ENCODE peak calls at places on chromosome 10, in four cellular contexts. A is CD8-positive, alpha-beta T cell; Q is Peyer's patch; K is epithelial cell of esophagus. W is an unnamed sample.

GRCh38 chr10:13349776-13350274 is 1.7 kb upstream of the SEPHS1 start:
- DNase-seq in A (peak; percentile 34), Q (peak; percentile 23), K (peak; percentile 46), W (no peak)

GRCh38 chr10:130254168-130255061 is 118.2 kb downstream of the GLRX3 start:
- DNase-seq in A (no peak), Q (no peak), K (no peak), W (no peak)

GRCh38 chr10:124698560-124699470 is 45.4 kb downstream of the FAM53B start:
- DNase-seq in A (peak; percentile 2), Q (no peak), K (no peak), W (no peak)

GRCh38 chr10:114285961-114286441 is 46.9 kb downstream of the VWA2 start:
- DNase-seq in A (no peak), Q (no peak), K (no peak), W (no peak)

GRCh38 chr10:45379891-45380540 is 6.0 kb downstream of the ALOX5 start:
- DNase-seq in A (no peak), Q (peak; percentile 57), K (no peak), W (no peak)

GRCh38 chr10:1754506-1755177 is 17.3 kb upstream of the ADARB2 start:
- DNase-seq in A (no peak), Q (no peak), K (no peak), W (no peak)

GRCh38 chr10:113158183-113158582 is 208.1 kb downstream of the TCF7L2 start:
- DNase-seq in A (no peak), Q (no peak), K (no peak), W (no peak)

GRCh38 chr10:66925896-66926719 is at the start of gene LRRTM3:
- DNase-seq in A (no peak), Q (no peak), K (peak; percentile 69), W (peak; percentile 68)

GRCh38 chr10:67705921-67706320 is 9.9 kb upstream of the CTNNA3 start:
- DNase-seq in A (no peak), Q (no peak), K (no peak), W (no peak)

GRCh38 chr10:129323877-129324276 is 143.2 kb upstream of the MGMT start:
- DNase-seq in A (no peak), Q (no peak), K (no peak), W (peak; percentile 11)

GRCh38 chr10:7408494-7409044 is 2.3 kb downstream of the SFMBT2 start:
- DNase-seq in A (peak; percentile 37), Q (peak; percentile 59), K (no peak), W (no peak)

GRCh38 chr10:98632456-98633150 is 185.9 kb upstream of the HPS1 start:
- DNase-seq in A (no peak), Q (no peak), K (no peak), W (no peak)

GRCh38 chr10:314871-315270 is 179.6 kb downstream of the ZMYND11 start:
- DNase-seq in A (no peak), Q (peak; percentile 50), K (no peak), W (no peak)

GRCh38 chr10:112244197-112244596 is 39.0 kb upstream of the TECTB start:
- DNase-seq in A (no peak), Q (no peak), K (no peak), W (no peak)

GRCh38 chr10:86900955-86901354 is 56.5 kb downstream of the MMRN2 start:
- DNase-seq in A (no peak), Q (no peak), K (no peak), W (peak; percentile 14)

GRCh38 chr10:57202356-57202755 is 841.3 kb upstream of the ZWINT start:
- DNase-seq in A (no peak), Q (no peak), K (no peak), W (no peak)

GRCh38 chr10:31526178-31526577 is 207.2 kb downstream of the ZEB1 start:
- DNase-seq in A (no peak), Q (no peak), K (no peak), W (no peak)

GRCh38 chr10:18594574-18595156 is 56.7 kb downstream of the NSUN6 start:
- DNase-seq in A (no peak), Q (no peak), K (peak; percentile 19), W (no peak)

GRCh38 chr10:6918305-6918704 is 338.2 kb upstream of the PRKCQ start:
- DNase-seq in A (peak; percentile 73), Q (peak; percentile 68), K (peak; percentile 15), W (no peak)

GRCh38 chr10:112536663-112537062 is 89.6 kb downstream of the VTI1A start:
- DNase-seq in A (no peak), Q (no peak), K (no peak), W (no peak)

GRCh38 chr10:96243296-96243695 is 28.1 kb downstream of the BLNK start:
- DNase-seq in A (no peak), Q (no peak), K (no peak), W (no peak)

GRCh38 chr10:31940839-31941653 is 12.4 kb upstream of the ARHGAP12 start:
- DNase-seq in A (no peak), Q (no peak), K (peak; percentile 98), W (peak; percentile 94)

GRCh38 chr10:88147000-88147798 is 283.8 kb downstream of the PTEN start:
- DNase-seq in A (no peak), Q (no peak), K (no peak), W (no peak)

GRCh38 chr10:86992456-86992855 is 24.2 kb downstream of the ADIRF start:
- DNase-seq in A (no peak), Q (no peak), K (no peak), W (no peak)

GRCh38 chr10:94608530-94608929 is 62.9 kb downstream of the HELLS start:
- DNase-seq in A (no peak), Q (no peak), K (no peak), W (no peak)

GRCh38 chr10:123750901-123751300 is 84.7 kb downstream of the GPR26 start:
- DNase-seq in A (no peak), Q (no peak), K (no peak), W (no peak)

DNA sequence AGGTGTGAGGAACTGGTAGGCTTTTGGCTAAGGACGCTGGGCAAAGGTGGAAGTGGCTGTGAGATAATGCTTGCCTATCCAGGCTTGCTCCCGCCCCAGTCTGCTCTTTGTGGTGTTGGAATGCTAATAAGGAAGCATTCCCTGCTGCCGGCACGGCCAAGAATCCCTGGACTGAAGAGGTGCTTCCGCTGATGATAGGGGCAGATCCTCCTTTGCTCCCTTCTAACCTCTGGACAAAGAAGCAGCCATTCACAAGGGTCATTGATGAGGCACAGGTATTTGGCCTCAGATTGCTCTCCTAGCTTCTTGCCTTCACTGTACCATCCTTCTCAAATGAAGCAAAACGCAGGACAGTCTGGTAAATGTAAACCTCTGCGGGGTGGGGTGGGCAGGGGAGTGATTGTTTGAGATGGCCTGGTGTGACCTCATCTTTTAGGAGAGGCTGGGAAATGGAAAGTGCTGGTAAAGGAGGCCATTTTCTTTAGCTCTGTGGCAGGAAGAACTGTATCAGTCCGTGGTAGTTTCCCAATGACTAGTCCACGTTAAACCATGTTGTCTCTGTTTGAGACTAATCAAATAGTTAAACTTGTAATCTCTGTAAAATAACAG is 1.7 kb downstream of the PGAM1 start:
- DNase-seq in A (no peak), Q (no peak), K (peak; percentile 67), W (no peak)
- TF ChIP-seq CTCF in A (no peak), Q (no peak), K (no peak), W (no peak)

DNA sequence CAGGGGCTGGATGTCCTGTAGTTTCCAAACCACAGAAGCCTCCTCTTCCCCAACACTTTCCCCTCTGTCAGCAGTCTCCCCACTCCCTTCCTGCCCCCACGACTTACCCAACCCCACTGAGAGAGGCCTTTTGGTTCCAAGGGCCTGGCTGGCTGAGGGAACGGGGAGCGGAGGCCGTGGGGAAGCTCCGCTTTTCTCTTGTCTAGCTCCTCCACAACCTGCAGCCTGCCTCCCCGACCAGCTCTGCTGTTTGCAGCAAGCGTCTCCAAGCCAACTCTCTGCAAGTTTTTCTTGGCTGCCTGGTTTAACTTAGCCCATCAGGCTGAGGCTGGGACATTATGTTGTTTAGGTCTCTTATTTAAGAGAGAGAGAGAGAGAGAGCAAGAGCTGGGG is 126.8 kb downstream of the NEURL1 start:
- DNase-seq in A (no peak), Q (no peak), K (no peak), W (no peak)
- H3K4me3 ChIP-seq in A (no peak overlapping the region), Q (no peak overlapping the region), K (no peak overlapping the region), W (no peak overlapping the region)

DNA sequence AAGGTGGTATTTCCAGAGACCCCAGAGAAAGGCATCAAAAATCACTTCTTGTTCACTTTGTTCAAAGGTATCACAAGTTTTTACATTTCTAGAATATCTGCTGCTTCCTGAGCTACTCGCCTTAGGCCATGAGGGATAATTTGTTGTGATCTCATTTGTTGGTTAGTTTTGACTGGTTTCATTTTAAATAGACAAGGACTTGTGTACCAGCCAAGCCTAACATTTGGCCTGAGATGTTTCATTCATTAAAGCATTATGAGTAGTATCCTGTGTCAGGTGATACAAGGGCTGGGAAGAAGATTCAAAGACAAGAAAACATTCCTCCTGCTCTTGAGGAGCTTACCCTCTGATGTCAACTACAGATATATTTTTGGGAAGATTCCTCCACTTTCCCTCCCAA is 170.3 kb upstream of the FAM171A1 start:
- DNase-seq in A (no peak), Q (no peak), K (no peak), W (no peak)
- TF ChIP-seq CTCF in A (no peak), Q (no peak), K (no peak), W (no peak)

DNA sequence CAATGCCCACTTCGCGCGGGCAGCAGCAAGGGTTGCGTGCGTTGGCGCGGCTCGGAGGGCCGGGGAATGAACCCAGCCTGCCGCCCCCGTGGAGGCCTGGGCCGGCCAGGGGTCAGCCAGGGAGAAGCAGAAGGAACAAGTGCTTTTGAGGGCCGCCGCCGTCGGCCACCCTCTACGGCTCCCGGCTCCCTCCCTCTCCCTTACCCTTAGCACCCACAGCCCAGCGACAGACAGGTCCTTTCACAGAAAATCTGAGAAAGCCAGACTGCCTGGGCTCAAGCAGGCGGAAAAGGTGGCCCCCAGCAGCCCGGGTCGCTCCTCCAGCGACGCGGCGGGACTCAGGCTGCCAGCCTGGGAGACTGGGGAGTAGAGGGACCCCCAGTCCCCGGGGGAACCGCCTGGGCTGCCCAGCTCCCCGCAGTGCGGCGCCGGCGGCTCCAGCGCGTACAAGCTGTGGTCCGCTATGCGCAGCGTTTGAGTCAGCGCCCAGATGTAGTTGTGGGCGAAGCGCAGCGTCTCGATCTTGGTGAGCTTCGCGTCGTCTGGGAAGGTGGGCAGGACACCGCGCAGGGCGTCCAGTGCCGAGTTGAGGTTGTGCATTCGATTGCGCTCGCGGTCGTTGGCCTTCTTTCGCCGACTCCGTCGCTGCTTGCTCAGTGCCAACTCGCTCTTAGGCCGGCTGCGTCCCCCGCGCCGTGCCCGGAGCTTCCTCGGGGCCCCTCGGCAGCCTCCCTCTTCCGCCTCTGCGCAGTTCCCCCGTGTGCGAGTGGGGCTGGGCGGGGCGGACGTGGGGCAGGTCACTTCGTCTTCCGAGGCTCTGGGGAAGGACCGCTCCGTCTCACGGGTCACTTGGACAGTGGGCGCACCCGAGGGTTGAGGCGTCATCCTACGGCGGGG is 815 bp downstream of the NEUROG3 start:
- DNase-seq in A (no peak), Q (no peak), K (peak; percentile 19), W (no peak)
- H3K4me3 ChIP-seq in A (peak overlapping the region; percentile 77), Q (peak overlapping the region; percentile 21), K (no peak overlapping the region), W (no peak overlapping the region)

GRCh38 chr10:48505394-48506112 is 99.3 kb downstream of the ARHGAP22 start:
- DNase-seq in A (no peak), Q (no peak), K (no peak), W (no peak)

GRCh38 chr10:48507494-48507893 is 97.4 kb downstream of the ARHGAP22 start:
- DNase-seq in A (no peak), Q (no peak), K (no peak), W (no peak)

GRCh38 chr10:48504141-48504885 is 100.6 kb downstream of the ARHGAP22 start:
- DNase-seq in A (no peak), Q (no peak), K (no peak), W (no peak)

GRCh38 chr10:48507933-48508830 is 96.7 kb downstream of the ARHGAP22 start:
- DNase-seq in A (no peak), Q (no peak), K (no peak), W (no peak)

GRCh38 chr10:48506147-48506917 is 98.5 kb downstream of the ARHGAP22 start:
- DNase-seq in A (no peak), Q (no peak), K (peak; percentile 57), W (no peak)
- TF ChIP-seq CTCF in A (no peak), Q (no peak), K (peak; percentile 41), W (peak; percentile 31)

GRCh38 chr10:77609781-77610272 is 27.8 kb downstream of the KCNMA1 start:
- DNase-seq in A (no peak), Q (no peak), K (no peak), W (no peak)
- H3K4me3 ChIP-seq in A (no peak overlapping the region), Q (no peak overlapping the region), K (no peak overlapping the region), W (no peak overlapping the region)

W was measured in retinal pigment epithelial cell.